ENCODE peak calls at places on chromosome 14, in seven cellular contexts. S, A, I, K, H, C and O are unnamed samples.

GRCh38 chr14:101713641-101714349 is 47.7 kb upstream of the PPP2R5C start:
- DNase-seq in I (no peak), C (peak), K (no peak), S (no peak), A (no peak), H (no peak), O (no peak)

GRCh38 chr14:104639889-104640548 is 35.4 kb upstream of the TMEM179 start:
- DNase-seq in H (peak), K (peak), C (peak), A (no peak), I (peak), S (peak), O (peak)

GRCh38 chr14:96091941-96092411 is 52.8 kb downstream of the C14orf132 start:
- DNase-seq in S (no peak), A (no peak), H (no peak), C (no peak), K (no peak), I (no peak), O (no peak)

GRCh38 chr14:76514599-76514998 is 138.7 kb downstream of the ESRRB start:
- DNase-seq in H (no peak), S (no peak), I (no peak), C (no peak), K (no peak), A (no peak), O (no peak)

GRCh38 chr14:98170580-98170979 is 1101.4 kb downstream of the BCL11B start:
- DNase-seq in C (no peak), I (no peak), H (no peak), A (no peak), S (no peak), K (peak), O (no peak)

GRCh38 chr14:53791116-53791515 is 165.5 kb downstream of the BMP4 start:
- DNase-seq in A (no peak), K (no peak), S (no peak), H (no peak), I (no peak), C (no peak), O (no peak)

GRCh38 chr14:53432378-53432802 is 279.3 kb upstream of the DDHD1 start:
- DNase-seq in S (peak), K (peak), I (peak), A (no peak), C (no peak), H (no peak), O (peak)

GRCh38 chr14:20555845-20556244 is 5.0 kb downstream of the RNASE9 start:
- DNase-seq in C (no peak), K (no peak), H (no peak), S (no peak), A (no peak), I (no peak), O (no peak)

GRCh38 chr14:104743461-104744380 is 9.2 kb upstream of the SIVA1 start:
- DNase-seq in H (no peak), C (no peak), A (no peak), K (no peak), I (no peak), S (no peak), O (no peak)

GRCh38 chr14:21913759-21914158 is 240.1 kb upstream of the OR4E1 start:
- DNase-seq in A (peak), K (peak), I (no peak), C (peak), H (peak), S (peak), O (peak)

GRCh38 chr14:68604361-68604730 is 188.5 kb downstream of the ZFP36L1 start:
- DNase-seq in I (no peak), S (no peak), A (no peak), C (no peak), H (no peak), K (no peak), O (no peak)

GRCh38 chr14:68723808-68724268 is 69.0 kb downstream of the ZFP36L1 start:
- DNase-seq in H (no peak), S (no peak), A (no peak), K (no peak), I (no peak), C (no peak), O (no peak)

GRCh38 chr14:71497645-71498086 is 434.6 kb upstream of the RGS6 start:
- DNase-seq in A (no peak), C (no peak), K (no peak), H (no peak), S (peak), I (no peak), O (no peak)

GRCh38 chr14:89243765-89244164 is 173.3 kb downstream of the FOXN3 start:
- DNase-seq in H (no peak), I (no peak), A (no peak), C (no peak), K (no peak), S (no peak), O (no peak)

GRCh38 chr14:59576332-59577294 is at the start of gene CCDC175:
- DNase-seq in K (peak), S (peak), A (peak), H (peak), C (peak), I (peak), O (no peak)

GRCh38 chr14:45426685-45427282 is 173.8 kb upstream of the MIS18BP1 start:
- DNase-seq in A (no peak), S (peak), K (peak), H (no peak), I (peak), C (no peak), O (no peak)

GRCh38 chr14:72792051-72792788 is 101.7 kb downstream of the DPF3 start:
- DNase-seq in K (no peak), I (no peak), A (peak), C (no peak), H (no peak), S (no peak), O (no peak)

GRCh38 chr14:30462358-30462757 is 96.6 kb upstream of the G2E3 start:
- DNase-seq in K (no peak), H (no peak), C (no peak), I (no peak), S (no peak), A (no peak), O (no peak)

GRCh38 chr14:23638414-23639047 is 2.4 kb downstream of the DHRS2 start:
- DNase-seq in I (no peak), C (no peak), K (no peak), S (no peak), A (no peak), H (no peak), O (no peak)

GRCh38 chr14:58861546-58861945 is 223.8 kb downstream of the DACT1 start:
- DNase-seq in A (no peak), S (no peak), H (no peak), C (no peak), K (no peak), I (no peak), O (no peak)

GRCh38 chr14:101506211-101506920 is 54.9 kb upstream of the DIO3 start:
- DNase-seq in S (no peak), C (no peak), K (no peak), H (no peak), I (no peak), A (peak), O (no peak)